ENCODE peak calls at places on chromosome 7, in four cellular contexts. B is SK-N-SH, L is K562, N is GM12878. A is an unnamed sample.

GRCh38 chr7:75657866-75658265 is 80.9 kb downstream of the HIP1 start:
- DNase-seq in N (no peak), B (no peak), L (no peak), A (no peak)

GRCh38 chr7:133191787-133192186 is 61.1 kb upstream of the EXOC4 start:
- DNase-seq in B (peak), L (no peak), N (no peak), A (no peak)

GRCh38 chr7:81604075-81604807 is 165.6 kb downstream of the HGF start:
- DNase-seq in B (no peak), N (no peak), L (no peak), A (peak)

GRCh38 chr7:138550337-138550736 is 90.3 kb downstream of the TRIM24 start:
- DNase-seq in N (no peak), B (no peak), L (no peak), A (no peak)

GRCh38 chr7:139034855-139035587 is 821 bp downstream of the ZC3HAV1L start:
- DNase-seq in B (peak), L (no peak), N (no peak), A (no peak)

GRCh38 chr7:117673367-117673766 is 193.5 kb downstream of the CFTR start:
- DNase-seq in N (no peak), B (no peak), L (no peak), A (no peak)

GRCh38 chr7:151167197-151167911 is at the start of gene GBX1:
- DNase-seq in N (no peak), L (peak), B (peak), A (no peak)

GRCh38 chr7:157773361-157773760 is 436.6 kb downstream of the DNAJB6 start:
- DNase-seq in L (no peak), N (no peak), B (no peak), A (no peak)

GRCh38 chr7:138478499-138478908 is 18.4 kb downstream of the TRIM24 start:
- DNase-seq in B (no peak), N (peak), L (no peak), A (no peak)

GRCh38 chr7:7772385-7772784 is 54.0 kb upstream of the RPA3 start:
- DNase-seq in N (no peak), B (no peak), L (no peak), A (no peak)

GRCh38 chr7:105776068-105776790 is 100.2 kb downstream of the ATXN7L1 start:
- DNase-seq in N (no peak), L (peak), B (no peak), A (peak)

GRCh38 chr7:28542410-28542809 is 130.1 kb downstream of the CREB5 start:
- DNase-seq in B (peak), N (no peak), L (no peak), A (no peak)

GRCh38 chr7:83852136-83852535 is 203.2 kb upstream of the SEMA3E start:
- DNase-seq in N (no peak), L (no peak), B (no peak), A (no peak)

GRCh38 chr7:129606801-129607200 is 4.7 kb upstream of the NRF1 start:
- DNase-seq in N (no peak), B (no peak), L (no peak), A (no peak)

GRCh38 chr7:126185959-126186580 is 1066.7 kb downstream of the GRM8 start:
- DNase-seq in L (no peak), N (no peak), B (peak), A (no peak)

GRCh38 chr7:119783799-119784198 is 489.2 kb upstream of the KCND2 start:
- DNase-seq in N (no peak), B (no peak), L (peak), A (no peak)

GRCh38 chr7:40675741-40676140 is 540.9 kb downstream of the SUGCT start:
- DNase-seq in N (no peak), L (no peak), B (no peak), A (no peak)

GRCh38 chr7:40673285-40673684 is 538.5 kb downstream of the SUGCT start:
- DNase-seq in L (no peak), B (no peak), N (no peak), A (no peak)

GRCh38 chr7:40676220-40676619 is 541.4 kb downstream of the SUGCT start:
- DNase-seq in L (no peak), B (no peak), N (no peak), A (no peak)

GRCh38 chr7:40674316-40674715 is 539.5 kb downstream of the SUGCT start:
- DNase-seq in L (no peak), B (no peak), N (no peak), A (no peak)
- TF ChIP-seq MXI1 in L (no peak), B (no peak), N (no peak), A (no peak)

GRCh38 chr7:116593359-116594075 is 68.7 kb downstream of the CAV1 start:
- DNase-seq in L (no peak), N (no peak), B (no peak), A (no peak)

GRCh38 chr7:116598278-116598677 is 73.4 kb downstream of the CAV1 start:
- DNase-seq in L (peak), N (no peak), B (peak), A (no peak)

GRCh38 chr7:116598846-116599245 is 73.2 kb upstream of the MET start:
- DNase-seq in B (no peak), L (no peak), N (no peak), A (no peak)

GRCh38 chr7:116595063-116595462 is 70.2 kb downstream of the CAV1 start:
- DNase-seq in B (no peak), N (no peak), L (no peak), A (no peak)

GRCh38 chr7:116597384-116597783 is 72.5 kb downstream of the CAV1 start:
- DNase-seq in N (no peak), L (no peak), B (no peak), A (no peak)
- TF ChIP-seq EP300 in N (no peak), L (no peak), B (no peak), A (no peak)

DNA sequence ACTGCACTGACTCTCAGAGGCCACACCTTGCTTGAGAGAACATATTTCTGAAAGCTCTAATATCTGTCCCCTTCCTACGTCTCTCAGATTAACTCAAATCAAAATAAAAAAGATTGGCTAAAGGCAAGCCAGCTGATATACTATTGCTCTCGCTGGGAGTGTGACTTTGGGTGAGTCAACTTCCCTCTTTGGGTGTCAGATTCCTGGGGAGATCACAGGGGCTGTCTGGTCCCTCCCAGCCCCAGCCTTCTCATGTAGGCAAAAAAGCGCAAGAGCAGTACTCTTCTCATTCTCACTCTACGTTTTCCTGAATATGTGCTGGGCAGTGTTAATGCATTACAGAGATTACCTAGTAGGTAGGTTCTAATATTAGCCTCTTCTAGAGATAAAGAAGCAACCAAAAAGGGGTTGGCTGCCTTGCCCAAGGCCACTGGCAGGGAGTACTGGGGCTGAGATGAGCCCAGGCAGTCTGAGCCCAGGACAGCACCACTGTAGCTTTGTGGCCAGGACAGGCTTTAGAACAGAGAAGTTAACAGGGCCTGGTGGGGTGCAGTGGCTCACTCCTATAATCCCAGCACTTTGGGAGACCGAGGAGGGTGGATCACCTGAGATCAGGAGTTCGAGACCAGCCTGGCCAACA is 9.1 kb upstream of the DENND2A start:
- DNase-seq in L (no peak), B (no peak), N (no peak), A (no peak)
- TF ChIP-seq ZBTB33 in L (no peak), B (no peak), N (no peak), A (no peak)

DNA sequence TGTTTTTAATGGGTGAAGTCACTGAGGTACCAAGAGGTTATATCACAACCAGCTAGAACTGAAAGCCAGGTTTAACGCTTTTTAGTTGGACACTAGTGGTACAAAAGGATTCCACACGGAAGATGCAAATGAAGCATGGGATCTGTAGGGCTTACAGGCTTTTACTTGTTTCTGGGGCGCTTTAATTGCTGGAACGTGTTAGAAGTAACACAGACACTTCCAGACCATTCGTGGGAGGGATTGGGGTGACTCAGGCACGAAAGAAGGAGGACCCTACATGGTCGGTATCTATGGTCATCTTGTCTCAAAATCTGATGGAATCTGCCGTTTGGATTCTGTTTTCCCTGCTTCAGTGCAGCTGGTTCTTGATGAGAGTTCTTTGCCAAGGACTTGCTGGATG is 1.0 kb downstream of the YKT6 start:
- DNase-seq in N (no peak), B (no peak), L (peak), A (no peak)
- TF ChIP-seq MXI1 in N (no peak), B (no peak), L (no peak), A (no peak)

DNA sequence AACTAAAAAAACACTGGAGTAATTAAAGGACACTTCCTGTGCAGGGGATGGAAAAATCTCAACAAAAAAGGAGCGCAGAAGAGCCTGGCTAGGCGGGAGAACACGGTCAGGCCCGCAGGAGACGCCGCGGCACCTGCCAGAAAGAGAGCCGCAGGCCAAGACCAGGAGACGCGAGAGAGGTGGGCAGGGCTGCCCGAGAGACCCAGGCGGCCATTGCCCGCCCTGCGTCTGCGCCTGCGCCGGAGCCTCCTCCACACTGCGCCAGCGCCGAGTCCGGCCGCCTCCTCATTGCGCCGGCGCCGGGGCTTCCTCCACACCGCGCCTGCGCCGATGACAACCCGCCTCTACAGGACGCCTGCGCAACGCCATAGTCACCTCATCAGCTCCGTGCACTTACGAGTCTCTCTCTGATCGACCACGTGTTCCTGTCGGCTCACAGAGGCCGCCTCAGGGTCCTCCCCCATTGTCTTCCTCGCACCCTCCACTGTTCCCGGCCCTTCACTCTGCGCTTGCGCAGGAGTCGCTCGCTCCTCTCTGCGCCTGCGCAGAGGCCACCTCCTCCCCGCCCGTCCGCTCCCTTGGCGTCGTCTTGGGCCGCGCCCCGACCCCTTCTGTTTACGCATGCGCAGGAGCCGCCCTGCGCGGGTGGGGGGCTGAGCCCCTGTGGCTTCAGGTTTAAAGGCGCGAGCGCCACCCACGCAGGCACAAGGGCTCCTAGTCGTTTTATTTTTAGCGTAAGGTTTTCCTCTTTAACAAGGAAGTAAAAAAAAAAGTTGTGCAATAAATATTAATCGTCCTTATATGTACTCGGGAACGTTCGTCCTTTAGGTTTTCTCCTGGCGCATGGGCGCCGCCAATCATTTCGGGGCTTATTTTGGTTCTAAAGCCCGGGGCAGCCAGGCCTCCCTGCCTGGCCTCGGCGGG is 43.2 kb upstream of the FAM20C start:
- DNase-seq in L (peak), B (peak), N (peak), A (peak)
- TF ChIP-seq EP300 in L (no peak), B (no peak), N (no peak), A (no peak)

DNA sequence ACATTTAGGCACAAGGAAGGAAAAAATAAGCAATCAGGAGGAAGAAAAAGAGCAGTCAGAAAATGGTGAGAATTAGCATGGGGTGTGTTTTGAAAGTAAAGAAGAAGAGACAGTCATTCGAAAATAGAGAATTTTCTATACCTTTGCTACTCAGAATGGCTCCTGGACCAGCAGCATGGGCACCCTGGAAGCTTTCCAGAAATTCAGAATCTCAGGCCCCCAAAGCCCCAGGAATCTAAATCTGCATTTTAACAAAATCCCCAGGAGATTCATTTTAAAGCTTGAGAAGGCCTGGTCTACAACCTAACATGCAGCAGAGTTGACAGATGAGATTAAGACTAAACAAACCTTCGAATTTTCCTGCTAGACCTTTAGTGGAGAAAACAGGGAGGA is 131.2 kb upstream of the HDAC9 start:
- DNase-seq in N (no peak), B (no peak), L (no peak), A (no peak)
- TF ChIP-seq ZBTB33 in N (no peak), B (no peak), L (no peak), A (no peak)

DNA sequence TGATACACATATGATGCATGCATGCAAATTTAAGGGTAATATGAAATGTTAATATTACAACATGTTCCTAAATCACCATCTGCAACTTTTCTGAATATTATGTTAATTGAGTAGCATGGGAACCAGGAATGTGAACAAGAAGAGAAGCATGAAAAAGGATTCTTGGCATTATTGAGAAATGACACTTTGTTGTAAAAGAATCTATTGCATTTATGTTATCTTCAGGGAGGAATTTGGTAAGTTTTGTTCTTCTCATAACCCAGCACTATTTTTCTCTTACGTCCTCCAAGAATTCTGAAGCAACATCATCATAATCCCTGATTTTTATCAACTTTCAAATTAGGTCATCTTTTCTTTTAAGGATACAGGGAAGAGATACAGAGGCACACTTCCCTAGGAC is 159.9 kb upstream of the SLC25A13 start:
- DNase-seq in N (no peak), B (no peak), L (no peak), A (no peak)
- TF ChIP-seq MXI1 in N (no peak), B (no peak), L (no peak), A (no peak)

GRCh38 chr7:78747568-78747967 is 705.9 kb downstream of the MAGI2 start:
- DNase-seq in B (no peak), N (no peak), L (no peak), A (no peak)

GRCh38 chr7:78746261-78746660 is 707.2 kb downstream of the MAGI2 start:
- DNase-seq in L (no peak), B (no peak), N (no peak), A (no peak)

GRCh38 chr7:78751253-78751652 is 702.2 kb downstream of the MAGI2 start:
- DNase-seq in B (no peak), L (no peak), N (no peak), A (no peak)

GRCh38 chr7:78752554-78752953 is 700.9 kb downstream of the MAGI2 start:
- DNase-seq in B (no peak), L (no peak), N (no peak), A (no peak)

DNA sequence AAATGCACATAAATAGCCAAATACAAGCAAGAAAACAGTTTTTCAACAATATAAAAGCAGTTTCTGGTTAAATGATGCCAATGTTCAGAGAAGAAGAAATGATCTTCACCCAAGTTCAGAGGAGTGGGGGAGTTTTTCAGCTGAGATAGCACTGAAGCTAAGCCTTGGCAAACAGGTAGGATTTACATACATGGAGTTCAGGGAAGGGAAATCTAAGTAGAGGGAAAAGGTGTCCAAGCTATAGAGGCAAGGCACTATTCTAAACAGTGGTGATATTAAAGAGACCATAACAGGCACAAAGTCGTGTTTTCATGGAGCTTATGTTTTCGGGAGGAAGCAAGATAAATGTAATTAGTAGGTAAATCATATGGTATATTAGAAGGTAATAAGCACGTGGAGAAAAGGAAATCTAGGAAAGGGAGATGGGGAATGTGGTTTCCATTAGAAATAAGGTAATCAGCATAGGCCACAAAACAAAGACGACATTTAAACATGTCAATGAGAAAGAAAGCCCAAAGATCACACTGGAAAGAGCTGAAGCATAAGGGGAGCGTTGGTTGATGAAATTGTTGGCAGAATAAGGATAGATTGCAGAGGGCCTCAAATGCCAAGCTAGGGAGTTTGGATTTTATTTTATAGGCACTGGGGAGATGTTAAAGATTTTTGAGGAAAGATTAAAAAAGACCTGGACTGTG is 704.3 kb downstream of the MAGI2 start:
- DNase-seq in L (no peak), B (no peak), N (no peak), A (no peak)
- TF ChIP-seq EP300 in L (no peak), B (no peak), N (no peak), A (no peak)

GRCh38 chr7:149820622-149821190 is 17.5 kb upstream of the ZNF862 start:
- DNase-seq in B (no peak), L (no peak), N (no peak), A (no peak)
- TF ChIP-seq ZBTB33 in B (no peak), L (no peak), N (no peak), A (no peak)

A was measured in HepG2.